ENCODE peak calls at places on chromosomes 16 and 17, in six cellular contexts. E is stimulated activated CD4-positive, alpha-beta T cell treated with anti-CD3 and anti-CD28 coated beads, Interleukin-2, amount 100 ng/mL, for 48 hours; Z is C1 segment of cervical spinal cord; O is activated CD8-positive, alpha-beta T cell treated with anti-CD3 and anti-CD28 coated beads, Interleukin-2, amount 10 ng/mL, durations not matched to agents 7 days and 5 days; R is amniotic stem cell; F is Caco-2. W is an unnamed sample.

GRCh38 chr16:2514333-2515179 is 804 bp downstream of the ATP6V0C start:
- DNase-seq in Z (no peak), R (no peak), E (no peak), F (no peak), O (no peak), W (peak)

GRCh38 chr16:4754865-4755264 is 12.1 kb downstream of the ZNF500 start:
- DNase-seq in F (no peak), Z (no peak), O (no peak), E (no peak), R (no peak), W (no peak)

GRCh38 chr17:51718945-51719344 is 439.6 kb downstream of the CA10 start:
- DNase-seq in R (no peak), E (no peak), O (no peak), Z (no peak), F (no peak), W (no peak)

GRCh38 chr17:79651266-79651665 is 40.4 kb upstream of the RBFOX3 start:
- DNase-seq in Z (no peak), O (no peak), F (no peak), R (no peak), E (no peak), W (no peak)

GRCh38 chr16:74984194-74984669 is 691 bp downstream of the WDR59 start:
- DNase-seq in Z (no peak), F (no peak), R (no peak), O (peak), E (peak), W (peak)

GRCh38 chr17:48054238-48055185 is 6.4 kb downstream of the NFE2L1 start:
- DNase-seq in F (no peak), O (no peak), Z (peak), E (no peak), R (no peak), W (no peak)

GRCh38 chr17:4600563-4600962 is 16.2 kb downstream of the SMTNL2 start:
- DNase-seq in F (peak), E (no peak), Z (no peak), R (no peak), O (no peak), W (no peak)

GRCh38 chr16:56048425-56049100 is 142.7 kb upstream of the GNAO1 start:
- DNase-seq in F (no peak), O (no peak), E (no peak), R (no peak), Z (no peak), W (peak)

GRCh38 chr17:58391302-58391984 is 25.9 kb downstream of the RNF43 start:
- DNase-seq in F (peak), Z (no peak), R (no peak), O (no peak), E (no peak), W (no peak)

GRCh38 chr17:338442-339192 is 14.0 kb downstream of the RPH3AL start:
- DNase-seq in O (no peak), E (no peak), R (no peak), F (peak), Z (no peak), W (no peak)

GRCh38 chr16:27704252-27704651 is 154.3 kb downstream of the KATNIP start:
- DNase-seq in E (no peak), R (no peak), Z (no peak), O (no peak), F (no peak), W (no peak)